ENCODE peak calls at places on chromosomes 2 and 18, in four cellular contexts. T is fibroblast of the aortic adventitia; R is stimulated activated naive B cell treated with anti-CD40 and anti-IgM and Interleukin-4, amounts not matched to agents 10 μg/mL and 1 μg/mL and 100 μg/mL, for 72 hours; A is stimulated activated CD8-positive, alpha-beta memory T cell treated with anti-CD3 and anti-CD28 coated beads, Interleukin-12 subunit alpha, Interleukin-12 subunit beta, amount 100 ng/mL, for 4 hours. Y is an unnamed sample.

GRCh38 chr2:133040175-133040574 is 370.2 kb upstream of the LYPD1 start:
- DNase-seq in T (no peak), R (no peak), A (no peak), Y (no peak)

GRCh38 chr2:163011035-163011434 is 172.5 kb upstream of the KCNH7 start:
- DNase-seq in T (no peak), R (no peak), A (no peak), Y (no peak)

GRCh38 chr2:42758341-42758740 is 5.6 kb downstream of the OXER1 start:
- DNase-seq in A (no peak), T (no peak), R (no peak), Y (no peak)

GRCh38 chr18:69490813-69491212 is 90.1 kb downstream of the DOK6 start:
- DNase-seq in A (no peak), R (no peak), T (peak; percentile 70), Y (no peak)

GRCh38 chr2:190179754-190180312 is 117.3 kb upstream of the MSTN start:
- DNase-seq in T (no peak), A (no peak), R (no peak), Y (no peak)

GRCh38 chr2:172655091-172655837 is 80.4 kb upstream of the RAPGEF4 start:
- DNase-seq in R (no peak), A (no peak), T (peak; percentile 65), Y (no peak)

GRCh38 chr18:79402977-79403722 is 7.4 kb downstream of the NFATC1 start:
- DNase-seq in A (no peak), T (peak; percentile 53), R (no peak), Y (no peak)

GRCh38 chr2:102637358-102637757 is 18.0 kb downstream of the SLC9A2 start:
- DNase-seq in T (no peak), R (no peak), A (no peak), Y (no peak)

GRCh38 chr2:44680424-44680971 is 261.0 kb upstream of the SIX3 start:
- DNase-seq in A (no peak), R (no peak), T (no peak), Y (no peak)

GRCh38 chr2:165793161-165793778 is 777 bp downstream of the GALNT3 start:
- DNase-seq in R (peak; percentile 3), T (no peak), A (no peak), Y (peak; percentile 26)

GRCh38 chr2:235966932-235967331 is 201.3 kb downstream of the GBX2 start:
- DNase-seq in A (no peak), R (no peak), T (no peak), Y (no peak)

GRCh38 chr2:80256396-80257167 is 48.0 kb downstream of the LRRTM1 start:
- DNase-seq in R (no peak), A (no peak), T (peak; percentile 32), Y (peak; percentile 13)

GRCh38 chr2:231187736-231188505 is 10.5 kb upstream of the ARMC9 start:
- DNase-seq in A (no peak), T (peak; percentile 97), R (no peak), Y (no peak)

GRCh38 chr2:113831156-113831555 is 58.7 kb upstream of the ACTR3 start:
- DNase-seq in R (no peak), A (no peak), T (no peak), Y (no peak)

GRCh38 chr2:38551171-38551570 is 51.6 kb downstream of the HNRNPLL start:
- DNase-seq in A (no peak), R (no peak), T (no peak), Y (no peak)

GRCh38 chr18:70195852-70196434 is 9.5 kb downstream of the RTTN start:
- DNase-seq in R (no peak), T (peak; percentile 78), A (no peak), Y (peak; percentile 10)

GRCh38 chr18:38690626-38691025 is 1125.0 kb upstream of the CELF4 start:
- DNase-seq in R (no peak), A (no peak), T (no peak), Y (no peak)

GRCh38 chr2:118847447-118848172 is at the start of gene EN1:
- DNase-seq in A (no peak), T (peak; percentile 88), R (no peak), Y (peak; percentile 83)

GRCh38 chr18:53567935-53568574 is 656.4 kb downstream of the MBD2 start:
- DNase-seq in A (no peak), R (no peak), T (peak; percentile 52), Y (no peak)

GRCh38 chr2:121640380-121641326 is 8.6 kb downstream of the CLASP1 start:
- DNase-seq in A (no peak), T (no peak), R (no peak), Y (no peak)

GRCh38 chr18:22347624-22348511 is 69.8 kb downstream of the CTAGE1 start:
- DNase-seq in R (no peak), A (no peak), T (peak; percentile 63), Y (peak; percentile 23)

GRCh38 chr2:7444614-7445013 is 527.4 kb downstream of the RNF144A start:
- DNase-seq in R (no peak), A (no peak), T (no peak), Y (no peak)

GRCh38 chr18:74351354-74351753 is 35.7 kb downstream of the C18orf63 start:
- DNase-seq in T (peak; percentile 64), R (no peak), A (no peak), Y (no peak)

GRCh38 chr2:178194600-178195389 is 483 bp downstream of the OSBPL6 start:
- DNase-seq in T (peak; percentile 48), R (peak; percentile 5), A (no peak), Y (peak; percentile 63)

Y was measured in WTC11.